ENCODE peak calls at places on chromosomes 16 and 17, in seven cellular contexts. L is gastrocnemius medialis; X is CD8-positive, alpha-beta T cell; K is thyroid gland; A is ovary; I is uterus; U is heart left ventricle. F is an unnamed sample.
A peak's percentile ranks its signal among the peaks of the same experiment; 100 is the strongest.

GRCh38 chr17:38750312-38751121 is 2.0 kb upstream of the PSMB3 start:
- DNase-seq in L (no peak), X (no peak), K (peak; percentile 52), A (no peak), I (no peak), U (no peak), F (no peak)

GRCh38 chr17:80861892-80862291 is 129.7 kb upstream of the CHMP6 start:
- DNase-seq in L (peak; percentile 26), X (peak; percentile 51), K (no peak), A (no peak), I (no peak), U (no peak), F (no peak)

GRCh38 chr17:1299729-1300579 is 20.5 kb downstream of the TRARG1 start:
- DNase-seq in L (peak; percentile 28), X (no peak), K (no peak), A (no peak), I (no peak), U (no peak), F (no peak)

GRCh38 chr17:55436224-55437164 is 14.9 kb upstream of the MMD start:
- DNase-seq in L (no peak), X (no peak), K (no peak), A (no peak), I (no peak), U (no peak), F (no peak)

GRCh38 chr16:88473666-88474534 is 20.8 kb downstream of the ZFPM1 start:
- DNase-seq in L (no peak), X (no peak), K (peak; percentile 28), A (peak; percentile 59), I (peak; percentile 80), U (peak; percentile 63), F (peak; percentile 87)

GRCh38 chr17:19911033-19911432 is 43.3 kb upstream of the ULK2 start:
- DNase-seq in L (no peak), X (no peak), K (no peak), A (no peak), I (no peak), U (no peak), F (no peak)

GRCh38 chr17:67441052-67441738 is 64.1 kb downstream of the PITPNC1 start:
- DNase-seq in L (no peak), X (peak; percentile 80), K (peak; percentile 5), A (no peak), I (no peak), U (no peak), F (peak; percentile 5)

GRCh38 chr17:60827920-60828319 is 150.3 kb downstream of the BCAS3 start:
- DNase-seq in L (no peak), X (no peak), K (no peak), A (no peak), I (no peak), U (no peak), F (no peak)

GRCh38 chr16:4634768-4635167 is 10.1 kb downstream of the MGRN1 start:
- DNase-seq in L (no peak), X (no peak), K (no peak), A (no peak), I (no peak), U (no peak), F (no peak)

GRCh38 chr17:79838541-79839274 is 532 bp downstream of the CBX4 start:
- DNase-seq in L (no peak), X (peak; percentile 48), K (peak; percentile 58), A (peak; percentile 60), I (peak; percentile 53), U (no peak), F (peak; percentile 66)

GRCh38 chr16:57985204-57986121 is 14.5 kb upstream of the CNGB1 start:
- DNase-seq in L (no peak), X (no peak), K (peak; percentile 36), A (no peak), I (no peak), U (no peak), F (no peak)

GRCh38 chr17:11430766-11431165 is 167.5 kb upstream of the DNAH9 start:
- DNase-seq in L (no peak), X (no peak), K (no peak), A (no peak), I (no peak), U (no peak), F (no peak)

GRCh38 chr16:81888520-81889394 is 109.7 kb downstream of the PLCG2 start:
- DNase-seq in L (no peak), X (no peak), K (no peak), A (no peak), I (no peak), U (no peak), F (no peak)

GRCh38 chr17:80882323-80882722 is 109.3 kb upstream of the CHMP6 start:
- DNase-seq in L (peak; percentile 0), X (no peak), K (no peak), A (peak; percentile 9), I (no peak), U (no peak), F (no peak)

GRCh38 chr17:6558932-6559752 is 2.8 kb upstream of the PITPNM3 start:
- DNase-seq in L (no peak), X (no peak), K (no peak), A (peak; percentile 79), I (no peak), U (no peak), F (no peak)

GRCh38 chr17:68511671-68512246 is 471 bp upstream of the PRKAR1A start:
- DNase-seq in L (peak; percentile 83), X (peak; percentile 79), K (peak; percentile 88), A (peak; percentile 94), I (peak; percentile 88), U (peak; percentile 87), F (peak; percentile 65)

GRCh38 chr17:48442819-48443218 is 12.8 kb upstream of the SKAP1 start:
- DNase-seq in L (no peak), X (no peak), K (no peak), A (no peak), I (no peak), U (no peak), F (no peak)

GRCh38 chr16:19520861-19521331 is 1.0 kb downstream of the GDE1 start:
- DNase-seq in L (no peak), X (no peak), K (no peak), A (no peak), I (no peak), U (no peak), F (no peak)

GRCh38 chr16:15739940-15740339 is 89.9 kb downstream of the NDE1 start:
- DNase-seq in L (no peak), X (no peak), K (no peak), A (peak; percentile 49), I (no peak), U (no peak), F (no peak)

GRCh38 chr16:15739449-15739848 is 89.4 kb downstream of the NDE1 start:
- DNase-seq in L (no peak), X (no peak), K (no peak), A (no peak), I (no peak), U (no peak), F (no peak)

GRCh38 chr16:15735610-15736009 is 85.6 kb downstream of the NDE1 start:
- DNase-seq in L (no peak), X (no peak), K (no peak), A (no peak), I (no peak), U (no peak), F (no peak)

GRCh38 chr16:15736529-15736928 is 86.5 kb downstream of the NDE1 start:
- DNase-seq in L (no peak), X (no peak), K (no peak), A (no peak), I (no peak), U (no peak), F (no peak)

GRCh38 chr16:15737140-15737644 is 87.1 kb downstream of the NDE1 start:
- DNase-seq in L (no peak), X (no peak), K (no peak), A (no peak), I (no peak), U (no peak), F (no peak)
- H3K4me1 ChIP-seq in L (no peaks in the 10 kb centered on the region), X (no peaks in the 10 kb centered on the region), K (no peaks in the 10 kb centered on the region), A (peaks cover 5% of the 10 kb centered on the region), I (no peaks in the 10 kb centered on the region), U (no peaks in the 10 kb centered on the region), F (no peaks in the 10 kb centered on the region)

DNA sequence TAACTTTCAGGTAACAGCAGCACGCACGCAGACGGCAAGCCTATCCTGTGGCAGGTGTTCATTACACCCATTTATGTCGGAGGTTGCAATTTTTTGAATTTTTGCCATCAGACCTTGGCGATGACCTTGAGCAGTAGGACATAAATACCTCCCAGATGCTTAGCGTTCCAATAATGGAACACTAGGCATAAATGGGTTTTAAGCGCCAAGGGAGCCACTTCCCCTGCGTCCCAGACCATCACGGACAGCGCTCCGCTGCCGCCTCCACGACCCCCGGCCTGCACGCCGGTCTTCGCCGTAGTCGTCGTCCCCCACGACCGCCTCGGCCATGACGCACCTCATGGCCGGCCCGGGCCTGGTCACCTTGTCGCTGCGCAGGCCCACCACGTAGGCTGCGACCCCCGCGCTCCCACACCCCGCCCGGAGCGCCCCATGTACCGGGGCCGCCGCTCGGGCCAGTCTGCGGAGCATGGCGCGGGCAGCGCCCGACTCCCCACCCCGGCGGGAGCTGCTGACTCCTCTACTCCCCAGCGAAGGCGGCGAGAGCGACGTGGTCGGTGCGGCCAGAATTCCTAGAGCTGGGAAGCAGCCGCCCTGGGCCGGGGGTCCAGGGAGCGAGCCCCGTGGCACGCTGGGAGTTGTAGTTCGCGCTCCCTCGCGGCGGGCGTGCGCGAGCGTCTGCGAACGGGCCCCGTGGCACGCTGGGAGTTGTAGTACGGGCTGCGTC is 22.7 kb downstream of the TMEM235 start:
- DNase-seq in L (peak; percentile 80), X (peak; percentile 78), K (peak; percentile 80), A (peak; percentile 85), I (peak; percentile 84), U (peak; percentile 86), F (peak; percentile 83)
- H3K27ac ChIP-seq in L (peak overlapping the region; percentile 98), X (peak overlapping the region; percentile 64), K (peak overlapping the region; percentile 89), A (peak overlapping the region; percentile 35), I (peak overlapping the region; percentile 84), U (peak overlapping the region; percentile 93), F (peak overlapping the region; percentile 70)

GRCh38 chr16:84898447-84898846 is 78.7 kb downstream of the CRISPLD2 start:
- DNase-seq in L (no peak), X (no peak), K (no peak), A (no peak), I (no peak), U (no peak), F (no peak)
- H3K36me3 ChIP-seq in L (no peaks in the 10 kb centered on the region), X (no peaks in the 10 kb centered on the region), K (no peaks in the 10 kb centered on the region), A (no peaks in the 10 kb centered on the region), I (no peaks in the 10 kb centered on the region), U (peaks cover 17% of the 10 kb centered on the region), F (no peaks in the 10 kb centered on the region)

GRCh38 chr17:49820773-49821172 is 27.1 kb downstream of the TAC4 start:
- DNase-seq in L (no peak), X (no peak), K (no peak), A (no peak), I (no peak), U (no peak), F (no peak)
- H3K4me1 ChIP-seq in L (peaks cover 24% of the 10 kb centered on the region), X (peaks cover 62% of the 10 kb centered on the region), K (peaks cover 36% of the 10 kb centered on the region), A (no peaks in the 10 kb centered on the region), I (no peaks in the 10 kb centered on the region), U (peaks cover 21% of the 10 kb centered on the region), F (peaks cover 34% of the 10 kb centered on the region)

DNA sequence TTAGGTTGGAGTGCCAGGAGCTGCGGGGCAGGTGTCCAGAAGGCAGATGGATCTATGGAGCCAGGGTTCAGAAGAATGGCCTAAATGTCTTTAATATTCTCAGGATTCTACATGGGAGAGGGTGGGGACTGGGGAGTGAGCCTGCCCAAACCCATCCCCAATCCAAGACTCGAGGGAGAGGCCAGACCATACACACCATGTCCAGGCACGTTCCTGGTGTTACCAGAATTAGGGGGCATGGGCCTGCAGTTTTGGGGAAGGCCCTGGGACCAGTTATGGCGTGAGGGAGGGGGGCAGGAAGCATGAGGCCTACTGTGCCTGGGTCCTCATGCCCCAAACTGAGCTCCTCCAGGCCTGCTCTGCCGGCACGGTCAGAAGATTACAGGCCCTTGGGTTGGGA is 1.9 kb downstream of the TAX1BP3 start:
- DNase-seq in L (no peak), X (no peak), K (no peak), A (no peak), I (no peak), U (no peak), F (no peak)
- H3K27ac ChIP-seq in L (peak overlapping the region; percentile 96), X (no peak overlapping the region), K (no peak overlapping the region), A (no peak overlapping the region), I (peak overlapping the region; percentile 97), U (peak overlapping the region; percentile 99), F (peak overlapping the region; percentile 100)